ENCODE peak calls at places on chromosomes 3 and 15, in five cellular contexts. T is PC-9, P is Caco-2, O is adrenal gland, M is cardiac muscle cell. G is an unnamed sample.

GRCh38 chr3:71290301-71290700 is 293.2 kb downstream of the FOXP1 start:
- DNase-seq in O (no peak), T (no peak), M (no peak), P (no peak), G (no peak)

GRCh38 chr3:134251731-134252391 is 1.2 kb upstream of the RYK start:
- DNase-seq in M (peak; percentile 85), T (no peak), P (peak; percentile 47), O (peak; percentile 29), G (peak; percentile 48)

GRCh38 chr3:159669024-159669476 is 319.6 kb upstream of the IL12A start:
- DNase-seq in M (no peak), T (no peak), P (peak; percentile 72), O (no peak), G (no peak)

GRCh38 chr3:105385179-105385578 is 18.5 kb downstream of the ALCAM start:
- DNase-seq in M (no peak), P (no peak), O (no peak), T (no peak), G (no peak)

GRCh38 chr3:58206406-58207011 is 4.3 kb downstream of the DNASE1L3 start:
- DNase-seq in O (no peak), M (no peak), T (peak; percentile 49), P (no peak), G (no peak)

GRCh38 chr15:41992151-41992802 is 19.9 kb upstream of the EHD4 start:
- DNase-seq in O (no peak), M (no peak), T (no peak), P (peak; percentile 22), G (no peak)

GRCh38 chr15:79475312-79475711 is 43.2 kb downstream of the MINAR1 start:
- DNase-seq in T (no peak), P (no peak), M (no peak), O (no peak), G (no peak)

GRCh38 chr15:99172171-99172570 is 67.3 kb downstream of the SYNM start:
- DNase-seq in O (no peak), P (no peak), M (no peak), T (no peak), G (no peak)

GRCh38 chr3:35680866-35681650 is 41.7 kb downstream of the ARPP21 start:
- DNase-seq in O (no peak), T (no peak), M (no peak), P (no peak), G (no peak)

GRCh38 chr3:12782172-12782815 is 14.2 kb upstream of the CAND2 start:
- DNase-seq in O (peak; percentile 66), M (peak; percentile 31), T (peak; percentile 46), P (no peak), G (peak; percentile 61)

GRCh38 chr3:131535596-131535995 is 32.8 kb upstream of the MRPL3 start:
- DNase-seq in O (no peak), T (no peak), M (no peak), P (no peak), G (no peak)

GRCh38 chr15:100863406-100864198 is 16.0 kb upstream of the ALDH1A3 start:
- DNase-seq in T (no peak), P (no peak), M (no peak), O (no peak), G (no peak)

GRCh38 chr15:35289029-35289617 is 204.0 kb upstream of the NANOGP8 start:
- DNase-seq in P (no peak), O (peak; percentile 20), T (no peak), M (peak; percentile 75), G (peak; percentile 49)

GRCh38 chr3:155131104-155131503 is 51.0 kb downstream of the MME start:
- DNase-seq in T (no peak), O (no peak), P (no peak), M (peak; percentile 10), G (no peak)

GRCh38 chr15:75694241-75695182 is 18.1 kb downstream of the CSPG4 start:
- DNase-seq in T (peak; percentile 71), P (no peak), O (peak; percentile 95), M (peak; percentile 70), G (peak; percentile 87)

GRCh38 chr3:133276594-133276993 is 123.3 kb upstream of the BFSP2 start:
- DNase-seq in M (no peak), P (no peak), O (no peak), T (no peak), G (no peak)

GRCh38 chr3:13032206-13032605 is 41.0 kb downstream of the IQSEC1 start:
- DNase-seq in O (no peak), M (no peak), P (no peak), T (no peak), G (no peak)

GRCh38 chr3:123719785-123720531 is 135.1 kb upstream of the HACD2 start:
- DNase-seq in T (no peak), M (no peak), P (no peak), O (no peak), G (no peak)

GRCh38 chr3:182182531-182182968 is 470.8 kb downstream of the SOX2 start:
- DNase-seq in O (no peak), P (no peak), T (peak; percentile 25), M (no peak), G (no peak)

GRCh38 chr15:98889930-98890695 is 117.5 kb downstream of the PGPEP1L start:
- DNase-seq in M (no peak), P (no peak), O (no peak), T (no peak), G (no peak)

GRCh38 chr15:56017920-56018319 is 24.5 kb upstream of the NEDD4 start:
- DNase-seq in M (no peak), T (no peak), O (no peak), P (no peak), G (no peak)

GRCh38 chr3:120688121-120688520 is 6.1 kb upstream of the HGD start:
- DNase-seq in O (no peak), P (no peak), T (no peak), M (no peak), G (no peak)

GRCh38 chr15:47194718-47195117 is 522.6 kb upstream of the SEMA6D start:
- DNase-seq in P (no peak), T (no peak), O (no peak), M (peak; percentile 59), G (no peak)

GRCh38 chr3:15108082-15108545 is 9.2 kb upstream of the RBSN start:
- DNase-seq in P (peak; percentile 72), M (peak; percentile 85), T (peak; percentile 62), O (peak; percentile 73), G (peak; percentile 88)

GRCh38 chr3:155675094-155675493 is 69.8 kb downstream of the PLCH1 start:
- DNase-seq in T (no peak), P (no peak), M (no peak), O (no peak), G (no peak)

GRCh38 chr3:37646865-37647264 is 214.8 kb upstream of the CTDSPL start:
- DNase-seq in P (no peak), M (no peak), T (no peak), O (no peak), G (no peak)

GRCh38 chr3:46867550-46867898 is 4.3 kb upstream of the MYL3 start:
- DNase-seq in M (no peak), O (peak; percentile 83), P (no peak), T (no peak), G (no peak)

GRCh38 chr3:121989943-121990342 is 32.1 kb downstream of the ILDR1 start:
- DNase-seq in P (peak; percentile 82), M (peak; percentile 26), O (no peak), T (no peak), G (no peak)

GRCh38 chr15:29130461-29130860 is 139.2 kb downstream of the NSMCE3 start:
- DNase-seq in P (no peak), O (no peak), T (no peak), M (peak; percentile 9), G (no peak)

GRCh38 chr3:61975199-61975598 is 398.2 kb downstream of the FEZF2 start:
- DNase-seq in T (no peak), P (no peak), O (no peak), M (no peak), G (no peak)

GRCh38 chr3:40741729-40742128 is 217.0 kb downstream of the ZNF621 start:
- DNase-seq in T (no peak), O (peak; percentile 19), P (no peak), M (no peak), G (no peak)

GRCh38 chr3:167740961-167741587 is 5.6 kb downstream of the SERPINI1 start:
- DNase-seq in O (no peak), M (peak; percentile 57), T (peak; percentile 17), P (peak; percentile 43), G (peak; percentile 24)

GRCh38 chr3:47433796-47434195 is 41.9 kb downstream of the SCAP start:
- DNase-seq in O (no peak), P (no peak), M (no peak), T (peak; percentile 29), G (no peak)

GRCh38 chr15:39639037-39639436 is 58.2 kb downstream of the THBS1 start:
- DNase-seq in O (no peak), T (no peak), P (no peak), M (no peak), G (no peak)

GRCh38 chr15:36696191-36696590 is 116.8 kb downstream of the CDIN1 start:
- DNase-seq in O (no peak), T (no peak), M (no peak), P (no peak), G (no peak)

GRCh38 chr3:121624147-121624852 is 31.1 kb downstream of the FBXO40 start:
- DNase-seq in P (no peak), O (no peak), T (no peak), M (no peak), G (no peak)

GRCh38 chr3:159165972-159166371 is 364.1 kb downstream of the MFSD1 start:
- DNase-seq in P (no peak), M (no peak), O (no peak), T (no peak), G (no peak)

GRCh38 chr3:129398803-129399144 is 29.7 kb downstream of the EFCAB12 start:
- DNase-seq in M (peak; percentile 37), T (no peak), P (no peak), O (peak; percentile 32), G (no peak)
- H3K4me3 ChIP-seq in M (peak overlapping the region; percentile 85), T (peak overlapping the region; percentile 81), P (peak overlapping the region; percentile 96), O (peak overlapping the region; percentile 48), G (peak overlapping the region; percentile 53)

GRCh38 chr15:78061963-78062427 is 15.5 kb downstream of the TBC1D2B start:
- DNase-seq in P (no peak), M (peak; percentile 63), O (no peak), T (no peak), G (no peak)
- H3K4me3 ChIP-seq in P (no peak overlapping the region), M (no peak overlapping the region), O (no peak overlapping the region), T (peak overlapping the region; percentile 53), G (no peak overlapping the region)

DNA sequence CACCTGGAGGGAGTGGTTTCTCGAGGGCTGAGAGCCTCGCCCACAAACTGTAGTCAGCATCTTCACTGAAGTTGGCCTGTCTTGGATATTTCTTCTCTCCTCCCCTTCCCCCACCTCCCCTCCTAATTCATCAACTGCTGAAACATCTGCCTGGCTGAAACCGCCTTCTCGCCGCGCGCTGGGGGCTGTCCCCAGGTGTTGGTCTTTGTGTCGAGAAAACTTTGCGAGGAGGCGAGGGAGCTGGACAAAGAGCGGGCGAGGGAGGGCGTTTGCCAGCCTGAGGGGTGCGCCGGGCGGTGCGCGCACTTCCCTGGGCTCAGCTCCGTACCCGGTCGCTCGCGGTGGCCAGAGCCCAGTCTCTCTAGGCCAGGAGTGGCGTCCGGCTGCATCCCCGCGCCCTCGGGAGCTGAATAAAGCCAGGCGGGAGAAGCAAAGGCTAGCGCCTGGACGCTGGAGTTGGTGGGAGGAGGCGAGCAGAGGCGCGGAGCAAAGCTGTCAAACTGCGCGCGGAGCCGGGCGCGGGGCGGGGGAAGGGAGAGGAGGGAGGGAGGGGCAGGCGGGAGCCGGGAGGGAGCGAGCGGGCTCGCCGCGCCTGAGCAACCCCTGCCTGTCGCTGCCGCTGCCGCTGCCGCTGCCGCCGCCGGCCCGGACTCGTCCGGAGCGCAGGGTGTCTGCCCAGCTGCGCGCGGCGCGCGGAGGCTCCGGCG is at the start of gene ST8SIA2:
- DNase-seq in O (no peak), P (peak; percentile 53), M (peak; percentile 85), T (no peak), G (peak; percentile 94)
- H3K4me3 ChIP-seq in O (no peak within 1 kb of the TSS), P (peak within 1 kb of the TSS; percentile 33), M (peak within 1 kb of the TSS; percentile 72), T (no peak within 1 kb of the TSS), G (peak within 1 kb of the TSS; percentile 78)

GRCh38 chr3:25430942-25431570 is 3.0 kb downstream of the RARB start:
- DNase-seq in T (no peak), M (no peak), P (no peak), O (no peak), G (no peak)
- H3K4me3 ChIP-seq in T (no peak overlapping the region), M (peak overlapping the region; percentile 81), P (no peak overlapping the region), O (no peak overlapping the region), G (no peak overlapping the region)

G was measured in H7.